ENCODE peak calls at places on chromosomes 1 and 21, in six cellular contexts. E is A549, V is MM.1S, Y is NB4, C is esophagus muscularis mucosa, L is progenitor cell of endocrine pancreas. W is an unnamed sample.

GRCh38 chr21:46639489-46640386 is 4.3 kb downstream of the PRMT2 start:
- DNase-seq in E (peak; percentile 20), V (no peak), Y (peak; percentile 50), C (no peak), L (no peak), W (no peak)

GRCh38 chr1:117232551-117232950 is 21.8 kb upstream of the VTCN1 start:
- DNase-seq in E (no peak), V (no peak), Y (no peak), C (no peak), L (no peak), W (no peak)

GRCh38 chr1:109718495-109718894 is 6.4 kb downstream of the GSTM5 start:
- DNase-seq in E (peak; percentile 17), V (no peak), Y (peak; percentile 22), C (peak; percentile 57), L (no peak), W (no peak)

GRCh38 chr1:220189750-220190347 is 82.4 kb downstream of the RAB3GAP2 start:
- DNase-seq in E (peak; percentile 33), V (peak; percentile 23), Y (peak; percentile 41), C (no peak), L (no peak), W (peak; percentile 19)

GRCh38 chr1:54807756-54808155 is 6.6 kb upstream of the TTC22 start:
- DNase-seq in E (no peak), V (no peak), Y (no peak), C (no peak), L (no peak), W (no peak)

GRCh38 chr1:218345673-218346390 is 696 bp downstream of the TGFB2 start:
- DNase-seq in E (no peak), V (peak; percentile 77), Y (peak; percentile 76), C (no peak), L (peak; percentile 57), W (peak; percentile 58)

GRCh38 chr1:32612189-32612881 is 38.0 kb downstream of the ZBTB8OS start:
- DNase-seq in E (peak; percentile 79), V (no peak), Y (no peak), C (peak; percentile 93), L (peak; percentile 78), W (peak; percentile 89)

GRCh38 chr1:212915245-212916091 is 34.9 kb upstream of the VASH2 start:
- DNase-seq in E (peak; percentile 92), V (no peak), Y (peak; percentile 43), C (no peak), L (no peak), W (no peak)

GRCh38 chr21:41091561-41091960 is 76.4 kb upstream of the BACE2 start:
- DNase-seq in E (no peak), V (no peak), Y (no peak), C (no peak), L (no peak), W (no peak)

GRCh38 chr1:95118019-95118499 is 904 bp downstream of the TLCD4 start:
- DNase-seq in E (no peak), V (peak; percentile 9), Y (peak; percentile 7), C (no peak), L (no peak), W (no peak)

GRCh38 chr1:91650764-91651163 is 150.1 kb downstream of the CDC7 start:
- DNase-seq in E (peak; percentile 10), V (no peak), Y (no peak), C (peak; percentile 93), L (no peak), W (no peak)

GRCh38 chr1:228062085-228062791 is 20.3 kb upstream of the ARF1 start:
- DNase-seq in E (no peak), V (no peak), Y (no peak), C (no peak), L (no peak), W (no peak)

GRCh38 chr1:200873671-200874397 is 1.1 kb downstream of the GPR25 start:
- DNase-seq in E (no peak), V (no peak), Y (no peak), C (peak; percentile 64), L (no peak), W (peak; percentile 13)

GRCh38 chr1:22662318-22662717 is 9.3 kb downstream of the C1QB start:
- DNase-seq in E (peak; percentile 24), V (no peak), Y (peak; percentile 50), C (no peak), L (no peak), W (no peak)

GRCh38 chr1:11563560-11564069 is 84.7 kb downstream of the DISP3 start:
- DNase-seq in E (no peak), V (peak; percentile 58), Y (peak; percentile 82), C (no peak), L (no peak), W (no peak)

GRCh38 chr1:202571719-202572339 is 138.4 kb downstream of the SYT2 start:
- DNase-seq in E (peak; percentile 53), V (peak; percentile 70), Y (peak; percentile 62), C (no peak), L (no peak), W (peak; percentile 50)

GRCh38 chr1:87170151-87170550 is 158.5 kb upstream of the LMO4 start:
- DNase-seq in E (no peak), V (no peak), Y (no peak), C (no peak), L (no peak), W (no peak)

GRCh38 chr1:74767490-74767889 is 34.5 kb downstream of the TYW3 start:
- DNase-seq in E (peak; percentile 2), V (no peak), Y (peak; percentile 39), C (no peak), L (no peak), W (no peak)

GRCh38 chr1:63557365-63557987 is 34.2 kb downstream of the EFCAB7 start:
- DNase-seq in E (no peak), V (peak; percentile 54), Y (peak; percentile 59), C (no peak), L (no peak), W (peak; percentile 20)

GRCh38 chr1:243846761-243847160 is 3.3 kb downstream of the AKT3 start:
- DNase-seq in E (no peak), V (no peak), Y (no peak), C (no peak), L (no peak), W (no peak)

GRCh38 chr1:234313171-234313570 is 60.1 kb upstream of the COA6 start:
- DNase-seq in E (no peak), V (no peak), Y (no peak), C (no peak), L (no peak), W (no peak)

GRCh38 chr1:204591473-204592090 is 75.4 kb downstream of the MDM4 start:
- DNase-seq in E (no peak), V (no peak), Y (no peak), C (no peak), L (no peak), W (no peak)

GRCh38 chr1:232553050-232553754 is 76.7 kb downstream of the SIPA1L2 start:
- DNase-seq in E (no peak), V (no peak), Y (no peak), C (no peak), L (no peak), W (no peak)

DNA sequence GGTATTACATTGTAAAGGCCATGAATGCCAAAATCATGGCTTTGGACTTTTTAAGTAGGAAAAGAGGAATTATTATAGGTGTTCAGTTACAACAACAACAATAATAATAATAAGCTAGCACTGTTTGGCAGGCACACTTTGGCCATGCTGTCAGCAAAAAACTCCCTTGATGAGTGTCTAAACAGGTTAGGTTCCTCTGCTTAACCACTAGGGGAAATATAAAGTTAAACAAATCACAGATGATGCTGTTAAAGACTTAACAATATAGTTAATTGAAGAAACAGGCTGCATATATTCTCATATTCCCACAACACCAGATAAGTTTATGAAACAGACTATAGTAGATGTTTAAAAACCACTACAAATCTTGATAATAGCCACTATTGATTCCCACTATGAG is 46.4 kb downstream of the RGS21 start:
- DNase-seq in E (no peak), V (no peak), Y (no peak), C (no peak), L (no peak), W (no peak)
- TF ChIP-seq CTCF in E (no peak), V (peak; percentile 13), Y (no peak), C (no peak), L (peak; percentile 18), W (no peak)

GRCh38 chr1:21121764-21122471 is 54.8 kb downstream of the EIF4G3 start:
- DNase-seq in E (no peak), V (no peak), Y (no peak), C (no peak), L (no peak), W (no peak)

GRCh38 chr1:21123287-21123961 is 53.3 kb downstream of the EIF4G3 start:
- DNase-seq in E (no peak), V (no peak), Y (peak; percentile 22), C (no peak), L (no peak), W (no peak)

GRCh38 chr1:21129407-21129806 is 47.3 kb downstream of the EIF4G3 start:
- DNase-seq in E (no peak), V (no peak), Y (no peak), C (no peak), L (no peak), W (no peak)

GRCh38 chr1:21126324-21126723 is 50.4 kb downstream of the EIF4G3 start:
- DNase-seq in E (no peak), V (no peak), Y (no peak), C (no peak), L (no peak), W (no peak)

GRCh38 chr1:21124846-21125245 is 51.9 kb downstream of the EIF4G3 start:
- DNase-seq in E (no peak), V (no peak), Y (peak; percentile 32), C (no peak), L (no peak), W (no peak)
- TF ChIP-seq CTCF in E (no peak), V (no peak), Y (no peak), C (no peak), L (no peak), W (no peak)

GRCh38 chr1:226708967-226709396 is 30.1 kb downstream of the ITPKB start:
- DNase-seq in E (no peak), V (no peak), Y (no peak), C (no peak), L (no peak), W (no peak)
- TF ChIP-seq CTCF in E (no peak), V (no peak), Y (no peak), C (no peak), L (no peak), W (no peak)

GRCh38 chr1:211897011-211897410 is 66.4 kb upstream of the LPGAT1 start:
- DNase-seq in E (no peak), V (no peak), Y (no peak), C (no peak), L (no peak), W (no peak)

GRCh38 chr1:211893260-211893659 is 62.7 kb upstream of the LPGAT1 start:
- DNase-seq in E (no peak), V (no peak), Y (no peak), C (no peak), L (no peak), W (no peak)

GRCh38 chr1:211892577-211892976 is 62.0 kb upstream of the LPGAT1 start:
- DNase-seq in E (no peak), V (no peak), Y (no peak), C (no peak), L (no peak), W (no peak)

GRCh38 chr1:211894312-211894711 is 63.7 kb upstream of the LPGAT1 start:
- DNase-seq in E (no peak), V (no peak), Y (no peak), C (no peak), L (no peak), W (no peak)

GRCh38 chr1:211895126-211895759 is 64.7 kb upstream of the LPGAT1 start:
- DNase-seq in E (no peak), V (no peak), Y (no peak), C (no peak), L (no peak), W (no peak)
- TF ChIP-seq CTCF in E (no peak), V (no peak), Y (no peak), C (no peak), L (no peak), W (no peak)